ENCODE peak calls at places on chromosomes 3 and 15, in four cellular contexts. H is right atrium auricular region; S is CD8-positive, alpha-beta T cell; I is trophoblast cell. J is an unnamed sample.

GRCh38 chr15:35293353-35294130 is 208.4 kb upstream of the NANOGP8 start:
- DNase-seq in S (no peak), I (peak; percentile 10), H (no peak), J (peak; percentile 49)

GRCh38 chr3:142022381-142022780 is 127.0 kb downstream of the TFDP2 start:
- DNase-seq in H (no peak), I (no peak), S (no peak), J (peak; percentile 8)

GRCh38 chr3:12695112-12695511 is 31.2 kb upstream of the RAF1 start:
- DNase-seq in I (no peak), H (no peak), S (no peak), J (no peak)

GRCh38 chr3:45185052-45185451 is 38.9 kb upstream of the CDCP1 start:
- DNase-seq in I (no peak), S (no peak), H (no peak), J (no peak)

GRCh38 chr3:125161607-125162219 is 50.8 kb downstream of the SLC12A8 start:
- DNase-seq in H (no peak), I (no peak), S (no peak), J (no peak)

GRCh38 chr15:72074335-72075060 is 43.5 kb downstream of the MYO9A start:
- DNase-seq in I (no peak), H (no peak), S (no peak), J (no peak)

GRCh38 chr15:73900129-73900712 is 26.0 kb upstream of the LOXL1 start:
- DNase-seq in I (peak; percentile 39), H (no peak), S (no peak), J (no peak)

GRCh38 chr15:62928242-62928995 is 114.1 kb upstream of the TPM1 start:
- DNase-seq in I (peak; percentile 54), S (no peak), H (peak; percentile 73), J (peak; percentile 87)

GRCh38 chr3:67000006-67000405 is 1.9 kb downstream of the KBTBD8 start:
- DNase-seq in S (no peak), H (no peak), I (no peak), J (no peak)

GRCh38 chr3:46489875-46490274 is 7.9 kb upstream of the RTP3 start:
- DNase-seq in H (peak; percentile 9), S (no peak), I (peak; percentile 46), J (no peak)

GRCh38 chr15:58760385-58761009 is 10.6 kb upstream of the MINDY2 start:
- DNase-seq in H (no peak), S (no peak), I (no peak), J (no peak)

GRCh38 chr3:150232992-150233451 is 175.1 kb upstream of the TSC22D2 start:
- DNase-seq in I (no peak), S (no peak), H (peak; percentile 62), J (no peak)

GRCh38 chr15:58292761-58293175 is 139.0 kb upstream of the LIPC start:
- DNase-seq in H (no peak), I (peak; percentile 66), S (no peak), J (no peak)

GRCh38 chr3:152857082-152857481 is 22.2 kb downstream of the P2RY1 start:
- DNase-seq in H (no peak), S (no peak), I (no peak), J (peak; percentile 1)

GRCh38 chr3:23877324-23877980 is 39.3 kb downstream of the NKIRAS1 start:
- DNase-seq in I (no peak), H (no peak), S (no peak), J (no peak)

GRCh38 chr3:39255503-39256325 is 24.1 kb downstream of the CX3CR1 start:
- DNase-seq in H (no peak), I (no peak), S (no peak), J (no peak)

GRCh38 chr15:40990789-40991188 is 37.5 kb downstream of the CHAC1 start:
- DNase-seq in S (no peak), H (no peak), I (no peak), J (no peak)

GRCh38 chr15:84725001-84725491 is 9.1 kb upstream of the SEC11A start:
- DNase-seq in I (peak; percentile 82), H (no peak), S (peak; percentile 22), J (no peak)

GRCh38 chr3:43013743-43014155 is 34.6 kb downstream of the GASK1A start:
- DNase-seq in H (no peak), S (no peak), I (no peak), J (no peak)

GRCh38 chr15:66004618-66005262 is 135.4 kb downstream of the RAB11A start:
- DNase-seq in H (no peak), S (no peak), I (no peak), J (peak; percentile 76)

GRCh38 chr3:149581681-149582349 is 76.0 kb downstream of the WWTR1 start:
- DNase-seq in H (peak; percentile 70), S (no peak), I (no peak), J (peak; percentile 86)

GRCh38 chr15:62619526-62619925 is 423.0 kb upstream of the TPM1 start:
- DNase-seq in S (no peak), I (no peak), H (no peak), J (no peak)